ENCODE peak calls at places on chromosomes 2 and 18, in six cellular contexts. F, L, Q, D, H and Y are unnamed samples.

GRCh38 chr2:173657996-173658717 is 303.5 kb downstream of the CDCA7 start:
- DNase-seq in F (no peak), L (no peak), Q (no peak), D (no peak), H (no peak), Y (no peak)

GRCh38 chr18:6561029-6561861 is 146.5 kb upstream of the L3MBTL4 start:
- DNase-seq in F (no peak), L (peak; percentile 33), Q (no peak), D (no peak), H (no peak), Y (no peak)

GRCh38 chr18:2979027-2979570 is 33.8 kb downstream of the LPIN2 start:
- DNase-seq in F (no peak), L (no peak), Q (no peak), D (no peak), H (no peak), Y (no peak)

GRCh38 chr2:30436859-30437435 is 10.1 kb upstream of the LCLAT1 start:
- DNase-seq in F (no peak), L (no peak), Q (no peak), D (no peak), H (no peak), Y (no peak)

GRCh38 chr2:234981197-234982095 is 29.6 kb downstream of the SH3BP4 start:
- DNase-seq in F (no peak), L (peak; percentile 80), Q (no peak), D (no peak), H (no peak), Y (no peak)

GRCh38 chr2:38430196-38430595 is 53.1 kb upstream of the ATL2 start:
- DNase-seq in F (no peak), L (no peak), Q (no peak), D (no peak), H (no peak), Y (no peak)

GRCh38 chr2:144596074-144596871 is 76.4 kb upstream of the ZEB2 start:
- DNase-seq in F (no peak), L (no peak), Q (no peak), D (no peak), H (peak; percentile 74), Y (peak; percentile 52)

GRCh38 chr2:234548720-234549420 is 52.0 kb upstream of the ARL4C start:
- DNase-seq in F (no peak), L (no peak), Q (no peak), D (no peak), H (no peak), Y (peak; percentile 54)

GRCh38 chr2:178397002-178397605 is 53.9 kb downstream of the PRKRA start:
- DNase-seq in F (no peak), L (peak; percentile 82), Q (no peak), D (no peak), H (peak; percentile 63), Y (peak; percentile 79)

GRCh38 chr2:167943877-167944276 is 303.5 kb downstream of the STK39 start:
- DNase-seq in F (no peak), L (no peak), Q (no peak), D (no peak), H (no peak), Y (no peak)

GRCh38 chr2:117981810-117982209 is 32.1 kb downstream of the CCDC93 start:
- DNase-seq in F (no peak), L (no peak), Q (no peak), D (no peak), H (no peak), Y (no peak)

GRCh38 chr18:11993264-11993916 is 12.1 kb downstream of the IMPA2 start:
- DNase-seq in F (no peak), L (no peak), Q (no peak), D (no peak), H (no peak), Y (no peak)

GRCh38 chr2:168002021-168002553 is 245.3 kb downstream of the STK39 start:
- DNase-seq in F (no peak), L (no peak), Q (no peak), D (no peak), H (no peak), Y (peak; percentile 36)

GRCh38 chr2:144359684-144360083 is 160.2 kb downstream of the ZEB2 start:
- DNase-seq in F (no peak), L (no peak), Q (no peak), D (no peak), H (no peak), Y (no peak)

GRCh38 chr18:43578636-43579203 is 301.4 kb upstream of the SYT4 start:
- DNase-seq in F (no peak), L (peak; percentile 78), Q (no peak), D (no peak), H (no peak), Y (no peak)

GRCh38 chr2:208195477-208195876 is 5.6 kb upstream of the C2orf80 start:
- DNase-seq in F (no peak), L (no peak), Q (no peak), D (no peak), H (no peak), Y (no peak)

GRCh38 chr2:20667151-20667530 is 197 bp downstream of the GDF7 start:
- DNase-seq in F (no peak), L (no peak), Q (no peak), D (no peak), H (no peak), Y (no peak)

GRCh38 chr18:48254077-48254602 is 155.0 kb downstream of the ZBTB7C start:
- DNase-seq in F (no peak), L (no peak), Q (no peak), D (no peak), H (no peak), Y (no peak)

GRCh38 chr2:108145551-108145950 is 94.2 kb upstream of the SULT1C3 start:
- DNase-seq in F (no peak), L (no peak), Q (no peak), D (no peak), H (no peak), Y (no peak)

GRCh38 chr18:75654928-75655745 is 227.6 kb upstream of the SMIM21 start:
- DNase-seq in F (no peak), L (no peak), Q (no peak), D (no peak), H (no peak), Y (no peak)

GRCh38 chr2:209974566-209974965 is 27.9 kb upstream of the RPE start:
- DNase-seq in F (no peak), L (no peak), Q (no peak), D (no peak), H (no peak), Y (no peak)

GRCh38 chr18:79786781-79787526 is 10.8 kb upstream of the KCNG2 start:
- DNase-seq in F (no peak), L (no peak), Q (no peak), D (no peak), H (no peak), Y (no peak)

GRCh38 chr2:12201369-12201768 is 454.9 kb downstream of the LPIN1 start:
- DNase-seq in F (no peak), L (no peak), Q (no peak), D (no peak), H (no peak), Y (peak; percentile 64)

GRCh38 chr2:35580951-35581350 is 774.6 kb upstream of the CRIM1 start:
- DNase-seq in F (no peak), L (no peak), Q (no peak), D (no peak), H (no peak), Y (no peak)

GRCh38 chr2:102186676-102187190 is at the start of gene IL1RL2:
- DNase-seq in F (no peak), L (no peak), Q (no peak), D (no peak), H (no peak), Y (no peak)

GRCh38 chr2:240920783-240921231 is 14.7 kb downstream of the CROCC2 start:
- DNase-seq in F (no peak), L (no peak), Q (no peak), D (no peak), H (no peak), Y (no peak)

GRCh38 chr18:13253786-13254755 is 35.5 kb downstream of the LDLRAD4 start:
- DNase-seq in F (no peak), L (no peak), Q (no peak), D (no peak), H (no peak), Y (no peak)

GRCh38 chr2:225122582-225123486 is 80.6 kb upstream of the DOCK10 start:
- DNase-seq in F (no peak), L (peak; percentile 22), Q (no peak), D (no peak), H (peak; percentile 44), Y (peak; percentile 53)

GRCh38 chr18:25351773-25352628 is at the start of gene ZNF521:
- DNase-seq in F (peak; percentile 48), L (peak; percentile 95), Q (peak; percentile 5), D (peak; percentile 28), H (peak; percentile 80), Y (peak; percentile 94)

GRCh38 chr2:234203135-234203984 is 152.9 kb downstream of the SPP2 start:
- DNase-seq in F (no peak), L (no peak), Q (no peak), D (no peak), H (no peak), Y (peak; percentile 37)

GRCh38 chr2:222774941-222775340 is 85.9 kb upstream of the ACSL3 start:
- DNase-seq in F (no peak), L (no peak), Q (no peak), D (no peak), H (no peak), Y (no peak)

GRCh38 chr18:58230438-58231179 is 186.6 kb downstream of the NEDD4L start:
- DNase-seq in F (no peak), L (no peak), Q (no peak), D (no peak), H (no peak), Y (no peak)

GRCh38 chr2:233458826-233459225 is 104.5 kb downstream of the DGKD start:
- DNase-seq in F (no peak), L (no peak), Q (no peak), D (no peak), H (no peak), Y (no peak)